ENCODE peak calls at places on chromosome 18, in seven cellular contexts. Q is lower lobe of right lung; E is kidney; U is effector memory CD4-positive, alpha-beta T cell; L is tibial artery; B is sigmoid colon; Y is colonic mucosa. Z is an unnamed sample.

GRCh38 chr18:71598374-71598773 is 945.8 kb downstream of the CBLN2 start:
- DNase-seq in B (no peak), U (no peak), L (no peak), E (no peak), Y (no peak), Q (no peak), Z (no peak)

GRCh38 chr18:63823516-63824219 is 48.5 kb downstream of the SERPINB7 start:
- DNase-seq in B (no peak), L (no peak), Y (peak; percentile 31), Q (peak; percentile 51), E (no peak), U (no peak), Z (peak; percentile 51)

GRCh38 chr18:66599190-66599589 is 4.7 kb downstream of the CDH19 start:
- DNase-seq in U (no peak), L (no peak), Q (no peak), E (no peak), B (no peak), Y (no peak), Z (no peak)

GRCh38 chr18:34773961-34774754 is 64.1 kb downstream of the DTNA start:
- DNase-seq in E (peak; percentile 81), Y (no peak), B (peak; percentile 70), Q (no peak), U (no peak), L (peak; percentile 66), Z (no peak)

GRCh38 chr18:6878881-6879280 is 149.4 kb downstream of the ARHGAP28 start:
- DNase-seq in Y (no peak), B (no peak), L (no peak), Q (no peak), U (no peak), E (no peak), Z (no peak)

GRCh38 chr18:58922995-58923394 is 58.3 kb downstream of the ZNF532 start:
- DNase-seq in L (no peak), Q (no peak), B (no peak), Y (no peak), E (no peak), U (no peak), Z (no peak)

GRCh38 chr18:65938592-65939372 is 188.0 kb downstream of the CDH7 start:
- DNase-seq in L (no peak), U (no peak), Y (peak; percentile 32), B (no peak), Q (no peak), E (no peak), Z (no peak)

GRCh38 chr18:29309352-29309751 is 1132.4 kb upstream of the CDH2 start:
- DNase-seq in Y (no peak), U (no peak), B (no peak), L (no peak), Q (no peak), E (no peak), Z (no peak)

GRCh38 chr18:63376493-63377053 is 9.6 kb upstream of the KDSR start:
- DNase-seq in L (no peak), Y (no peak), U (no peak), E (no peak), Q (no peak), B (no peak), Z (no peak)

GRCh38 chr18:47215554-47216138 is 35.8 kb downstream of the SKOR2 start:
- DNase-seq in B (no peak), E (no peak), U (no peak), L (no peak), Q (no peak), Y (no peak), Z (peak; percentile 2)

GRCh38 chr18:28690836-28691835 is 514.2 kb upstream of the CDH2 start:
- DNase-seq in E (no peak), U (no peak), L (no peak), Q (no peak), B (no peak), Y (no peak), Z (no peak)

GRCh38 chr18:51196116-51196810 is 1.2 kb downstream of the MEX3C start:
- DNase-seq in U (peak; percentile 15), L (peak; percentile 73), Y (peak; percentile 53), E (peak; percentile 88), B (peak; percentile 73), Q (peak; percentile 72), Z (no peak)

GRCh38 chr18:3528251-3528650 is 78.3 kb downstream of the TGIF1 start:
- DNase-seq in Y (no peak), E (no peak), L (no peak), Q (no peak), B (no peak), U (no peak), Z (no peak)

GRCh38 chr18:36420826-36421225 is 123.3 kb downstream of the FHOD3 start:
- DNase-seq in U (no peak), Q (no peak), Y (no peak), B (no peak), E (no peak), L (no peak), Z (no peak)

GRCh38 chr18:58803978-58804377 is 60.7 kb upstream of the ZNF532 start:
- DNase-seq in E (no peak), U (no peak), Q (no peak), Y (no peak), B (no peak), L (no peak), Z (no peak)

GRCh38 chr18:3867252-3867651 is 417.3 kb downstream of the TGIF1 start:
- DNase-seq in Y (no peak), Q (no peak), U (no peak), B (no peak), L (no peak), E (no peak), Z (no peak)

GRCh38 chr18:63284173-63284765 is 35.3 kb downstream of the BCL2 start:
- DNase-seq in U (no peak), Q (no peak), B (peak; percentile 74), E (no peak), L (no peak), Y (no peak), Z (no peak)

GRCh38 chr18:52348209-52348608 is 8.2 kb downstream of the DCC start:
- DNase-seq in Y (no peak), U (no peak), Q (no peak), L (no peak), E (no peak), B (no peak), Z (no peak)

GRCh38 chr18:395481-396250 is 104.8 kb downstream of the COLEC12 start:
- DNase-seq in U (no peak), E (no peak), Y (no peak), Q (no peak), B (no peak), L (no peak), Z (peak; percentile 53)

GRCh38 chr18:3595282-3596273 is 145.6 kb downstream of the TGIF1 start:
- DNase-seq in Y (peak; percentile 72), B (peak; percentile 82), U (peak; percentile 23), L (no peak), E (no peak), Q (no peak), Z (peak; percentile 90)

GRCh38 chr18:58867281-58867961 is 2.7 kb downstream of the ZNF532 start:
- DNase-seq in E (no peak), L (peak; percentile 62), B (peak; percentile 62), Y (no peak), U (no peak), Q (no peak), Z (no peak)

GRCh38 chr18:49486617-49486958 is 446 bp downstream of the C18orf32 start:
- DNase-seq in B (no peak), Q (no peak), U (no peak), E (no peak), L (no peak), Y (no peak), Z (no peak)
- H3K27ac ChIP-seq in B (peak overlapping the region; percentile 93), Q (peak overlapping the region; percentile 96), U (peak overlapping the region; percentile 87), E (peak overlapping the region; percentile 85), L (peak overlapping the region; percentile 98), Y (peak overlapping the region; percentile 99), Z (peak overlapping the region; percentile 86)

GRCh38 chr18:24552218-24552617 is 91.8 kb downstream of the HRH4 start:
- DNase-seq in B (no peak), E (no peak), L (no peak), Q (no peak), Y (no peak), U (no peak), Z (no peak)
- H3K27ac ChIP-seq in B (no peak overlapping the region), E (no peak overlapping the region), L (no peak overlapping the region), Q (no peak overlapping the region), Y (no peak overlapping the region), U (no peak overlapping the region), Z (no peak overlapping the region)

GRCh38 chr18:80096032-80096565 is 13.0 kb upstream of the ADNP2 start:
- DNase-seq in Y (no peak), L (no peak), B (no peak), U (no peak), Q (no peak), E (no peak), Z (no peak)
- H3K27ac ChIP-seq in Y (no peak overlapping the region), L (no peak overlapping the region), B (no peak overlapping the region), U (no peak overlapping the region), Q (no peak overlapping the region), E (no peak overlapping the region), Z (no peak overlapping the region)

GRCh38 chr18:9989481-9989880 is 75.7 kb downstream of the VAPA start:
- DNase-seq in E (peak; percentile 78), B (no peak), L (no peak), Y (peak; percentile 10), U (no peak), Q (peak; percentile 67), Z (no peak)

GRCh38 chr18:9986156-9986930 is 72.5 kb downstream of the VAPA start:
- DNase-seq in Q (no peak), B (no peak), U (no peak), Y (no peak), E (no peak), L (no peak), Z (no peak)

GRCh38 chr18:9987931-9988330 is 74.1 kb downstream of the VAPA start:
- DNase-seq in Y (no peak), L (no peak), U (no peak), B (no peak), E (peak; percentile 79), Q (no peak), Z (no peak)

GRCh38 chr18:9987355-9987754 is 73.5 kb downstream of the VAPA start:
- DNase-seq in Q (no peak), E (no peak), Y (no peak), B (no peak), U (no peak), L (no peak), Z (no peak)

GRCh38 chr18:9988665-9989064 is 74.8 kb downstream of the VAPA start:
- DNase-seq in B (no peak), E (no peak), Y (no peak), L (no peak), Q (no peak), U (no peak), Z (no peak)
- H3K27ac ChIP-seq in B (no peak overlapping the region), E (no peak overlapping the region), Y (no peak overlapping the region), L (no peak overlapping the region), Q (no peak overlapping the region), U (no peak overlapping the region), Z (no peak overlapping the region)

DNA sequence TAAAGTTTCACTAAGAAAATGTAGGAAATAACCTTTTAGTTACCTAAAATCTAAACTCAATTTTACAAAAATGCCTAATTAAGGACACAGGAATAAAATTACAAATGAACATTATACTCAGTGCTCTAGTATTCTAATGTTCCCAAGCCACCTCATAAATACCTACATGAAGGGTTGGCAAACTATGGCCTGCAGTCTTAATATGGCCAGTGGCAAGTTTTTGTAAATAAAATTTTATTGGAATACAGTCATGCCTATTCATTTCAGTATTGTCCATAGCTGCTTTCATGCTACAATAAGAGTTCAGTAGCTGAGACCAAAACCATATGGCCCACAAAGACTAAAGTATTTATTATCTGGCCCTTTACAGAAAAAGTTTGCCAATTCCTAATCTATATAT is 53.8 kb downstream of the SS18 start:
- DNase-seq in B (no peak), U (no peak), L (no peak), Q (no peak), Y (no peak), E (no peak), Z (no peak)
- H3K27ac ChIP-seq in B (no peak overlapping the region), U (no peak overlapping the region), L (no peak overlapping the region), Q (no peak overlapping the region), Y (no peak overlapping the region), E (no peak overlapping the region), Z (no peak overlapping the region)